ENCODE peak calls at places on chromosomes 7 and 10, in six cellular contexts. M is H1, P is IMR-90, N is neuronal stem cell, K is H9, H is mesenchymal stem cell. S is an unnamed sample.

GRCh38 chr7:138887872-138888656 is 90.1 kb upstream of the ATP6V0A4 start:
- DNase-seq in P (no peak), H (no peak), M (no peak), N (no peak), K (no peak), S (peak)

GRCh38 chr7:69657331-69657730 is 59.1 kb downstream of the AUTS2 start:
- DNase-seq in P (no peak), N (no peak), H (no peak), M (no peak), K (no peak), S (peak)

GRCh38 chr7:2570021-2570420 is 11.2 kb downstream of the IQCE start:
- DNase-seq in H (no peak), P (no peak), N (no peak), K (no peak), M (no peak), S (no peak)

GRCh38 chr7:28355553-28356319 is 56.6 kb upstream of the CREB5 start:
- DNase-seq in P (no peak), N (no peak), M (no peak), K (no peak), H (peak), S (no peak)

GRCh38 chr10:70508912-70509366 is 30.4 kb downstream of the PALD1 start:
- DNase-seq in M (no peak), P (peak), K (peak), N (no peak), H (peak), S (no peak)

GRCh38 chr10:59382831-59383295 is 20.5 kb upstream of the FAM13C start:
- DNase-seq in H (peak), K (no peak), N (no peak), M (no peak), P (peak), S (no peak)

GRCh38 chr10:118982366-118982765 is 47.1 kb upstream of the NANOS1 start:
- DNase-seq in H (no peak), K (peak), M (no peak), P (no peak), N (no peak), S (no peak)

GRCh38 chr7:70654979-70655378 is 477.0 kb upstream of the GALNT17 start:
- DNase-seq in H (no peak), K (no peak), N (no peak), M (no peak), P (no peak), S (no peak)

GRCh38 chr7:73688288-73688687 is 4.9 kb downstream of the BUD23 start:
- DNase-seq in H (no peak), P (no peak), K (no peak), M (no peak), N (no peak), S (no peak)

GRCh38 chr7:7152315-7152714 is 30.0 kb upstream of the C1GALT1 start:
- DNase-seq in K (no peak), M (no peak), H (no peak), N (no peak), P (no peak), S (no peak)

GRCh38 chr10:129959544-129960492 is 4.3 kb downstream of the EBF3 start:
- DNase-seq in N (peak), M (no peak), K (no peak), P (no peak), H (no peak), S (no peak)

GRCh38 chr10:77548157-77548556 is 89.5 kb downstream of the KCNMA1 start:
- DNase-seq in K (no peak), M (no peak), N (no peak), P (no peak), H (no peak), S (no peak)

GRCh38 chr7:122310119-122311021 is 5.8 kb upstream of the FEZF1 start:
- DNase-seq in K (peak), H (peak), M (no peak), P (no peak), N (peak), S (no peak)

GRCh38 chr7:122314284-122314683 is 9.7 kb upstream of the FEZF1 start:
- DNase-seq in M (no peak), N (no peak), K (no peak), H (no peak), P (no peak), S (no peak)

GRCh38 chr7:122311280-122311679 is 6.7 kb upstream of the FEZF1 start:
- DNase-seq in N (no peak), H (no peak), P (no peak), K (peak), M (no peak), S (no peak)

GRCh38 chr7:122312789-122313188 is 8.2 kb upstream of the FEZF1 start:
- DNase-seq in N (no peak), M (no peak), P (no peak), H (no peak), K (no peak), S (no peak)

GRCh38 chr7:122311719-122312118 is 7.2 kb upstream of the FEZF1 start:
- DNase-seq in N (no peak), M (no peak), K (peak), P (no peak), H (no peak), S (no peak)
- H4K91ac ChIP-seq in N (no peak), M (no peak), K (no peak), P (no peak), H (no peak), S (no peak)

DNA sequence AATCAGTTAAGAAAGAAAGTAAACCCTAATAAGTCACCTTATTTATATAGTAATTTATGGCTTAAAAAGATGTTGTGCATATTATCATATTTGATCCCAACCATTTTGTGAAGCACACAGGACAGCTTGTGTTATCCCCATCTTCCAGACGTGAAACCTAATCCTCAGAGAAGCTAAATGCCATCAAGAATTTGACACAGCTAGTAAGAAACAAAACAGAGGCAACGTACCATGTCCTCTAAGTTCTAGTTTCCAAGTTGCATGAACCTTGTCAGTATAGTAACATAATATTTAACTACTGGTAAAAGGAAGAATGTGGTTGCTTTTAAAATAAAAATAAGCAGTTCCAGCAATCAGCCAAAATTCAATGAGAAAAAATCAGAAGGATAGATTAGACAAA is 41.5 kb downstream of the PTN start:
- DNase-seq in N (no peak), P (no peak), M (no peak), K (no peak), H (no peak), S (no peak)
- H4K91ac ChIP-seq in N (no peak), P (no peak), M (no peak), K (no peak), H (no peak), S (no peak)

DNA sequence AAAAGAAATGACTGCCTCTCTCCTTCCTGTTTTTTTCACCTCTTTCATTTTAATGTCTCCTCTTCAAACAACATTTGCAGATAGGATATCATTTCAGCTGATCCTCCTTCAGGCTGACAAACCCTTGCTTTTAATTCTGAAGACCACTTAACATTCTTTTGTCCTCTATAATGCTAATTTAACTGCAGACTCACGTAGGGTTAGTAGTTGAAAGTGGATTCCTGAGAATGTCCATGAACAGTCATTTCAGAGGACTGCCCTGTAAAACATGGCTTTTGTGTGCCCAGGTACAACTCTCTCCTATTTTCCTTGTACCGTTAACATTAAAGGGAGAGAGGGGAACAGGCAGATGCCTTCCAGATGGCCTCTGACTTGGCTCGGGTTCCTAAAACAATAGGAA is 524.4 kb downstream of the SDK1 start:
- DNase-seq in H (no peak), N (no peak), P (no peak), M (no peak), K (no peak), S (no peak)
- H4K91ac ChIP-seq in H (no peak), N (no peak), P (no peak), M (no peak), K (no peak), S (no peak)

GRCh38 chr7:24916463-24917040 is 63.4 kb downstream of the OSBPL3 start:
- DNase-seq in N (no peak), H (peak), K (no peak), M (no peak), P (no peak), S (peak)
- H4K91ac ChIP-seq in N (no peak), H (no peak), K (no peak), M (no peak), P (no peak), S (no peak)

DNA sequence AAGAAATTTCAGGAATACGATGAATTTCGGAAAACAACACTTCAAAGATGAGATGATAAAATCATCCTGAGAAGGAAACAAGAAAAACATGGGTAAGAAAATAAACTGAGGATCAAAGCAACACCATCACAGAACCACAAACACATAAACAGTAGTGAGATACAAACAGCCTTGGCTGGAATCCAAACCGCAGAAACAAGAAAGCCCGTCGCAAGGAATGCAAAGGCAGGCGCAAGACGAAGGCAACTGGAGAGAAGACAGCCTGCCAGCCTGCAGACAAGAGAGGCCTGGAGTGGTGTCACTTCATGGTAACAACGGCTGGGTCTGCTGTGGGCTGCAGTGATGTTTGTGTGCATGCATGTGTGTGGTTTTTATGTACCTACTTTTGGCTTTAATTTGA is 61.8 kb upstream of the DRGX start:
- DNase-seq in M (no peak), K (no peak), N (no peak), P (peak), H (peak), S (peak)
- H4K91ac ChIP-seq in M (no peak), K (no peak), N (no peak), P (no peak), H (no peak), S (no peak)

DNA sequence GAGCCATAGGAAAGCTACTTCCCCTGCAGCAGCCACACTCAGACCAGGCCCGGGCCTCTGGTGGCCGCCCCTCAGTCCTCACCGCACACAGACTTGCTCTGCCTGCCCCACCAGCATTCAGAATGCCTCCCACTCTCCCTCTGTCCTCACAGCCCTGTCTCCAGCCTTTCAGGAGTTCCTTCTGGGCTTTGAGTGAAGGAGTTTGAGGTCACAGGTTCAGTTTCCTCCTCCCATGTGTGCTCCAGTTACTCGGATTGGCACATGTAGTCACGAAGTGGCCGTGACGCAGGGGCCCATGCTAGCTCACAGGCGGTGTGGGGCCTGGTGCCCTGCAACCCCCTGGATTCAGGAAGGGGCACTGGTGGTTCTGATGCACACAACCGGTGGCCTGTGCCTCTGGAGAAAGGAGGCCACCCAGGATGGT is 5.3 kb downstream of the ALOX5 start:
- DNase-seq in M (no peak), N (no peak), P (no peak), K (no peak), H (no peak), S (peak)
- H4K91ac ChIP-seq in M (no peak), N (no peak), P (no peak), K (no peak), H (no peak), S (no peak)

GRCh38 chr7:147411011-147411614 is 1179.5 kb upstream of the C7orf33 start:
- DNase-seq in K (no peak), N (no peak), M (no peak), P (no peak), H (no peak), S (no peak)
- H4K91ac ChIP-seq in K (no peak), N (no peak), M (no peak), P (peak), H (no peak), S (no peak)

GRCh38 chr10:89532476-89532875 is 2.9 kb downstream of the SLC16A12 start:
- DNase-seq in P (no peak), H (no peak), K (no peak), M (no peak), N (no peak), S (no peak)
- H4K91ac ChIP-seq in P (no peak), H (no peak), K (no peak), M (no peak), N (no peak), S (no peak)

DNA sequence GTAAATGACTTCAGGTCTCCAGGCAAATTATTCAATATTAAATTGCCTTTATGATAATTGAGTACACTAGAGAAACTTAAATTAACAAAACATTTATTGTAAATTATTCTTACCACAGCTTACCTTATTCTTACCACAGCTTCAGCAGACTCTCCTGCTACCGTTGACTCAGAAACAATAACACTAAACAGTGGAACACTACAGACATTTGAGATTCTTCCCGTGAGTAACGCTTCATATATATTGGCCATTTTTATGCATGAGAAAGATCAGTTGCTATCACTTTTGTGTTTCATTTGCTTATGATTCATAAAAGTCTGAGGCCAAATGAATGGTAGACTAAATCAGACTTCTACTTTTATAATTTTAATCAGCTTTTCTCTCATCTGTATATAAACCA is 28.7 kb downstream of the TMEM243 start:
- DNase-seq in N (no peak), M (no peak), P (peak), K (no peak), H (no peak), S (no peak)
- H4K91ac ChIP-seq in N (no peak), M (no peak), P (no peak), K (no peak), H (no peak), S (no peak)

DNA sequence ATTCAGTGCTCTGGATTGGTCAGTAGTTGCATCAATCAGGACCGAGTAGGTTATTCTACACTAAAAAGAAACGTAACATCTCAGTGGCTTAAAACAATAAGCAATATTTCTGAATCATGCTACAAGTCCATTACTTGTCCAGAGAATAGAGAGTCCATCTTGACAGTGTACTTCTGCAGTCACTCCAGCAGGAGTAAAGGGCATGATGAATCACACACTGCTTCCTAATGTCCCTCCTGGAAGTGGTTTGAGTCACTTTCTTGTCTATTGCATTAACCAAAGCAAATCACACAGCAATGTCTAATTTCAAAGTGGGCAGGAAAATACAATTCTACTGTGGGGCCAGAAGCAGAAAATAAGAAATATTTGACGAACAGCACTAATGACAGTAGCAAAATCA is 124.8 kb downstream of the TSPAN12 start:
- DNase-seq in P (peak), N (no peak), K (no peak), H (peak), M (no peak), S (peak)
- H4K91ac ChIP-seq in P (no peak), N (no peak), K (no peak), H (no peak), M (no peak), S (no peak)

S was measured in trophoblast cell.